ENCODE peak calls at places on chromosomes 11 and 22, in seven cellular contexts. A, U, Z, Y, X, F and B are unnamed samples.
A peak's percentile ranks its signal among the peaks of the same experiment; 100 is the strongest.

GRCh38 chr11:20013346-20014066 is 146.8 kb downstream of the DBX1 start:
- DNase-seq in A (no peak), U (no peak), Z (no peak), Y (no peak), X (no peak), F (no peak), B (no peak)

GRCh38 chr22:49674479-49674830 is 153.2 kb downstream of the BRD1 start:
- DNase-seq in A (no peak), U (no peak), Z (no peak), Y (no peak), X (no peak), F (no peak), B (no peak)

GRCh38 chr22:29275819-29276565 is 7.9 kb downstream of the EWSR1 start:
- DNase-seq in A (no peak), U (no peak), Z (no peak), Y (no peak), X (no peak), F (no peak), B (no peak)

GRCh38 chr11:86275493-86276370 is 26.3 kb upstream of the HIKESHI start:
- DNase-seq in A (no peak), U (no peak), Z (no peak), Y (no peak), X (no peak), F (no peak), B (no peak)

GRCh38 chr11:12762283-12762682 is 88.1 kb downstream of the TEAD1 start:
- DNase-seq in A (no peak), U (no peak), Z (no peak), Y (no peak), X (no peak), F (no peak), B (no peak)

GRCh38 chr11:64251986-64252837 is 882 bp downstream of the PLCB3 start:
- DNase-seq in A (no peak), U (peak; percentile 71), Z (no peak), Y (no peak), X (peak; percentile 34), F (no peak), B (peak; percentile 58)

GRCh38 chr22:24985824-24986214 is 33.3 kb downstream of the KIAA1671 start:
- DNase-seq in A (peak; percentile 98), U (peak; percentile 78), Z (no peak), Y (no peak), X (no peak), F (no peak), B (peak; percentile 54)

GRCh38 chr11:76798202-76798581 is 15.0 kb downstream of the TSKU start:
- DNase-seq in A (no peak), U (no peak), Z (no peak), Y (no peak), X (no peak), F (no peak), B (no peak)

GRCh38 chr11:32109138-32109537 is 18.3 kb downstream of the RCN1 start:
- DNase-seq in A (peak; percentile 61), U (no peak), Z (no peak), Y (no peak), X (no peak), F (no peak), B (no peak)

GRCh38 chr11:64896448-64897022 is 18.1 kb upstream of the EHD1 start:
- DNase-seq in A (no peak), U (no peak), Z (no peak), Y (no peak), X (no peak), F (no peak), B (no peak)

GRCh38 chr22:46764779-46765485 is 2.5 kb downstream of the TBC1D22A start:
- DNase-seq in A (no peak), U (no peak), Z (no peak), Y (no peak), X (no peak), F (no peak), B (no peak)

GRCh38 chr11:44726278-44727113 is at the start of gene TSPAN18:
- DNase-seq in A (no peak), U (peak; percentile 45), Z (no peak), Y (no peak), X (no peak), F (peak; percentile 59), B (peak; percentile 43)

GRCh38 chr11:116033931-116034553 is 529.8 kb upstream of the CADM1 start:
- DNase-seq in A (no peak), U (no peak), Z (no peak), Y (no peak), X (no peak), F (no peak), B (no peak)

GRCh38 chr11:135062994-135063393 is 651.0 kb upstream of the B3GAT1 start:
- DNase-seq in A (no peak), U (no peak), Z (no peak), Y (no peak), X (no peak), F (no peak), B (no peak)

GRCh38 chr11:61959678-61960077 is 7.8 kb downstream of the FTH1 start:
- DNase-seq in A (no peak), U (no peak), Z (no peak), Y (no peak), X (no peak), F (peak; percentile 19), B (peak; percentile 12)

GRCh38 chr11:6300325-6300724 is 20.0 kb downstream of the CAVIN3 start:
- DNase-seq in A (no peak), U (no peak), Z (no peak), Y (no peak), X (no peak), F (no peak), B (no peak)

GRCh38 chr11:44791546-44791945 is 64.8 kb downstream of the TSPAN18 start:
- DNase-seq in A (no peak), U (no peak), Z (no peak), Y (no peak), X (no peak), F (no peak), B (no peak)

GRCh38 chr11:97009613-97010012 is 619.8 kb downstream of the JRKL start:
- DNase-seq in A (no peak), U (no peak), Z (no peak), Y (no peak), X (no peak), F (no peak), B (no peak)